ENCODE peak calls at places on chromosomes 5 and 9, in ten cellular contexts. L, K, N, B, T, E, Z, R, P and O are unnamed samples.

GRCh38 chr5:7827602-7828001 is 23.3 kb downstream of the CFAP90 start:
- DNase-seq in L (no peak), K (no peak), N (no peak), B (no peak), T (no peak), E (no peak), Z (no peak), R (peak; percentile 52), P (no peak), O (no peak)

GRCh38 chr5:160311491-160312138 is 749 bp downstream of the CCNJL start:
- DNase-seq in L (no peak), K (no peak), N (no peak), B (no peak), T (peak; percentile 52), E (no peak), Z (no peak), R (no peak), P (no peak), O (no peak)

GRCh38 chr9:137405677-137406081 is 17.3 kb downstream of the EXD3 start:
- DNase-seq in L (no peak), K (no peak), N (no peak), B (no peak), T (no peak), E (no peak), Z (no peak), R (no peak), P (no peak), O (no peak)

GRCh38 chr5:159657766-159658165 is 258.5 kb upstream of the ADRA1B start:
- DNase-seq in L (no peak), K (no peak), N (no peak), B (no peak), T (peak; percentile 13), E (no peak), Z (no peak), R (no peak), P (no peak), O (peak; percentile 82)

GRCh38 chr5:1268666-1269065 is 26.2 kb downstream of the TERT start:
- DNase-seq in L (no peak), K (no peak), N (no peak), B (no peak), T (no peak), E (no peak), Z (no peak), R (no peak), P (no peak), O (no peak)

GRCh38 chr5:80067531-80067930 is 32.4 kb downstream of the THBS4 start:
- DNase-seq in L (no peak), K (no peak), N (no peak), B (no peak), T (no peak), E (no peak), Z (no peak), R (no peak), P (no peak), O (no peak)

GRCh38 chr5:90612930-90613329 is 54.3 kb downstream of the ADGRV1 start:
- DNase-seq in L (no peak), K (no peak), N (no peak), B (no peak), T (no peak), E (no peak), Z (no peak), R (no peak), P (no peak), O (no peak)

GRCh38 chr9:16125637-16126036 is 572.8 kb downstream of the CCDC171 start:
- DNase-seq in L (no peak), K (no peak), N (no peak), B (no peak), T (no peak), E (no peak), Z (no peak), R (no peak), P (no peak), O (no peak)

GRCh38 chr5:75277463-75277862 is 40.8 kb upstream of the ANKRD31 start:
- DNase-seq in L (no peak), K (no peak), N (no peak), B (no peak), T (no peak), E (no peak), Z (no peak), R (no peak), P (no peak), O (no peak)

GRCh38 chr5:175655411-175655810 is 2.5 kb upstream of the HRH2 start:
- DNase-seq in L (no peak), K (no peak), N (no peak), B (no peak), T (no peak), E (no peak), Z (no peak), R (no peak), P (no peak), O (no peak)

GRCh38 chr9:68546596-68547390 is 6.1 kb upstream of the TMEM252 start:
- DNase-seq in L (no peak), K (no peak), N (no peak), B (no peak), T (no peak), E (no peak), Z (no peak), R (no peak), P (no peak), O (peak; percentile 24)

GRCh38 chr5:146425023-146425422 is 22.1 kb upstream of the TCERG1 start:
- DNase-seq in L (no peak), K (no peak), N (no peak), B (no peak), T (no peak), E (no peak), Z (no peak), R (no peak), P (no peak), O (no peak)

GRCh38 chr5:171649002-171649401 is 136.6 kb upstream of the SMIM23 start:
- DNase-seq in L (no peak), K (no peak), N (no peak), B (no peak), T (no peak), E (no peak), Z (no peak), R (no peak), P (no peak), O (no peak)

GRCh38 chr5:7897014-7897600 is 28.2 kb downstream of the MTRR start:
- DNase-seq in L (no peak), K (peak; percentile 37), N (no peak), B (no peak), T (no peak), E (peak; percentile 16), Z (peak; percentile 64), R (no peak), P (peak; percentile 74), O (no peak)

GRCh38 chr9:35689601-35690446 is at the start of gene TPM2:
- DNase-seq in L (peak; percentile 81), K (no peak), N (no peak), B (no peak), T (peak; percentile 85), E (no peak), Z (no peak), R (no peak), P (peak; percentile 93), O (no peak)